ENCODE peak calls at places on chromosomes 11 and 22, in four cellular contexts. One of them, this sample, is unnamed.

GRCh38 chr11:7060828-7061227 is 28.0 kb upstream of the RBMXL2 start:
- DNase-seq in GM12891: no peak
- DNase-seq in GM12878: no peak
- DNase-seq in K562: no peak
- DNase-seq in this sample: no peak

GRCh38 chr22:42720263-42721044 is at the start of gene A4GALT:
- DNase-seq in GM12891: no peak
- DNase-seq in GM12878: no peak
- DNase-seq in K562: no peak
- DNase-seq in this sample: no peak

GRCh38 chr11:36583667-36584066 is 10.6 kb upstream of the IFTAP start:
- DNase-seq in GM12891: no peak
- DNase-seq in GM12878: no peak
- DNase-seq in K562: no peak
- DNase-seq in this sample: no peak

GRCh38 chr22:44645531-44645930 is 56.5 kb upstream of the PRR5 start:
- DNase-seq in GM12891: no peak
- DNase-seq in GM12878: no peak
- DNase-seq in K562: no peak
- DNase-seq in this sample: no peak

GRCh38 chr11:122264121-122264520 is 148.1 kb upstream of the BLID start:
- DNase-seq in GM12891: no peak
- DNase-seq in GM12878: no peak
- DNase-seq in K562: no peak
- DNase-seq in this sample: no peak

GRCh38 chr11:87022254-87022653 is 15.5 kb upstream of the TMEM135 start:
- DNase-seq in GM12891: no peak
- DNase-seq in GM12878: no peak
- DNase-seq in K562: no peak
- DNase-seq in this sample: no peak

GRCh38 chr11:113618360-113618759 is 87.7 kb downstream of the TMPRSS5 start:
- DNase-seq in GM12891: no peak
- DNase-seq in GM12878: no peak
- DNase-seq in K562: no peak
- DNase-seq in this sample: no peak

GRCh38 chr11:31240340-31240904 is 129.1 kb downstream of the DCDC1 start:
- DNase-seq in GM12891: no peak
- DNase-seq in GM12878: no peak
- DNase-seq in K562: peak
- DNase-seq in this sample: peak

GRCh38 chr22:44407404-44408226 is 90.4 kb downstream of the RTL6 start:
- DNase-seq in GM12891: no peak
- DNase-seq in GM12878: no peak
- DNase-seq in K562: no peak
- DNase-seq in this sample: no peak

GRCh38 chr11:57567210-57567511 is 311 bp downstream of the UBE2L6 start:
- DNase-seq in GM12891: no peak
- DNase-seq in GM12878: no peak
- DNase-seq in K562: no peak
- DNase-seq in this sample: no peak

GRCh38 chr22:49064836-49065235 is 762.8 kb downstream of the BRD1 start:
- DNase-seq in GM12891: no peak
- DNase-seq in GM12878: no peak
- DNase-seq in K562: no peak
- DNase-seq in this sample: no peak

GRCh38 chr11:130381317-130381716 is 47.1 kb downstream of the ADAMTS8 start:
- DNase-seq in GM12891: no peak
- DNase-seq in GM12878: no peak
- DNase-seq in K562: peak
- DNase-seq in this sample: no peak

GRCh38 chr11:18459634-18460033 is 4.0 kb downstream of the LDHAL6A start:
- DNase-seq in GM12891: no peak
- DNase-seq in GM12878: no peak
- DNase-seq in K562: no peak
- DNase-seq in this sample: no peak

GRCh38 chr22:22032906-22033802 is 50.6 kb upstream of the TOP3B start:
- DNase-seq in GM12891: no peak
- DNase-seq in GM12878: no peak
- DNase-seq in K562: peak
- DNase-seq in this sample: no peak

GRCh38 chr22:42064629-42065028 is 6.0 kb downstream of the NAGA start:
- DNase-seq in GM12891: no peak
- DNase-seq in GM12878: no peak
- DNase-seq in K562: no peak
- DNase-seq in this sample: no peak

GRCh38 chr11:66987158-66987620 is 12.1 kb downstream of the C11orf86 start:
- DNase-seq in GM12891: no peak
- DNase-seq in GM12878: no peak
- DNase-seq in K562: no peak
- DNase-seq in this sample: no peak

GRCh38 chr22:20239063-20239950 is 28.8 kb downstream of the RTN4R start:
- DNase-seq in GM12891: no peak
- DNase-seq in GM12878: no peak
- DNase-seq in K562: peak
- DNase-seq in this sample: no peak

GRCh38 chr11:2309251-2310072 is 7.6 kb downstream of the TSPAN32 start:
- DNase-seq in GM12891: no peak
- DNase-seq in GM12878: no peak
- DNase-seq in K562: no peak
- DNase-seq in this sample: no peak
- TF ChIP-seq SPI1 in GM12891: no peak
- TF ChIP-seq SPI1 in GM12878: no peak
- TF ChIP-seq SPI1 in K562: no peak
- TF ChIP-seq SPI1 in this sample: no peak

DNA sequence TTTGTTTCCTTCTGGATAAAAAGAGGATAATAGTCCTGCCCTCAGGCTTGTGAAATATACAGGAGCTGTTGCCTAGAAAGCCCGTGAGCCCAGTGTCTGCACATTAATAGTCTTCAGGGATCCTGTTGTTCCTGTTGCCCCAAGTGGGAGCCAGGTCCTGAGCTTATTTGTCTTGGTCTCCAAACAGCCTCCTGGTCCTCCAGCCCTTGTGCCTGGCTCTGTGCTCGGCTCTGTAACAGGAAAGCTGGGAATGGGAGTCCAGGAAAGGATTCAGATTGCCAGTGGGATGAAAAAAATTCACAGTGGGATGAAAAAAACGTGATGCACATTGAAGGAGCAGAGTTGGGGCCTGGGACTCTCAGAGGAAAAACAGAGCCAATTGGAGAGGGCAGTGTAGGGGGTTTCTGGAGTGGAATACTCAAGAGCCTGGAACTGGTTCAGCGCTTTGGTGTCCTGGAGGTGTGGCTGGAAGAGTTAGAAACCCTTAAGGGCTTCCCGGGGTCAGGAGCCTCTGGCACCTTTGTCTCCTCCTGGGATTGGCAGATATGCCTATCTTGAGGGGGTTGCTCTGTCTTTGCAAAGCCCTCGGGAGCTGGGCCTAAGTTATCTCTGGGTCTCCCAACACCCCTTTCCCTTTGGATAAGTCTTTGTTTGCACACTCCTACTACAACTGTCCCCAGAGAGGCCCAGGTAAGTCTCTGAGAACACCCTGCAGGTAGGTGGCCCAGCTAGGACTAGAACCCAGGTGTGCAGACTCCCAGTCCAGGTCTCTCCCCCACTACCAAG is 2.3 kb upstream of the INPPL1 start:
- DNase-seq in GM12891: no peak
- DNase-seq in GM12878: no peak
- DNase-seq in K562: peak
- DNase-seq in this sample: no peak
- TF ChIP-seq SPI1 in GM12891: no peak
- TF ChIP-seq SPI1 in GM12878: no peak
- TF ChIP-seq SPI1 in K562: no peak
- TF ChIP-seq SPI1 in this sample: no peak

GRCh38 chr11:94731921-94732601 is 36.1 kb upstream of the AMOTL1 start:
- DNase-seq in GM12891: no peak
- DNase-seq in GM12878: no peak
- DNase-seq in K562: peak
- DNase-seq in this sample: no peak

GRCh38 chr11:94734563-94735275 is 33.4 kb upstream of the AMOTL1 start:
- DNase-seq in GM12891: no peak
- DNase-seq in GM12878: no peak
- DNase-seq in K562: peak
- DNase-seq in this sample: no peak

GRCh38 chr11:94735907-94736306 is 32.2 kb upstream of the AMOTL1 start:
- DNase-seq in GM12891: no peak
- DNase-seq in GM12878: no peak
- DNase-seq in K562: no peak
- DNase-seq in this sample: no peak

GRCh38 chr11:94730153-94730552 is 38.0 kb upstream of the AMOTL1 start:
- DNase-seq in GM12891: no peak
- DNase-seq in GM12878: no peak
- DNase-seq in K562: no peak
- DNase-seq in this sample: no peak

GRCh38 chr11:94732617-94733292 is 35.4 kb upstream of the AMOTL1 start:
- DNase-seq in GM12891: no peak
- DNase-seq in GM12878: no peak
- DNase-seq in K562: peak
- DNase-seq in this sample: no peak
- TF ChIP-seq SPI1 in GM12891: no peak
- TF ChIP-seq SPI1 in GM12878: no peak
- TF ChIP-seq SPI1 in K562: no peak
- TF ChIP-seq SPI1 in this sample: no peak

GRCh38 chr11:119416606-119417580 is 6.1 kb downstream of the THY1 start:
- DNase-seq in GM12891: no peak
- DNase-seq in GM12878: no peak
- DNase-seq in K562: no peak
- DNase-seq in this sample: no peak
- TF ChIP-seq SPI1 in GM12891: no peak
- TF ChIP-seq SPI1 in GM12878: no peak
- TF ChIP-seq SPI1 in K562: no peak
- TF ChIP-seq SPI1 in this sample: no peak

GRCh38 chr11:44516688-44517301 is 48.7 kb upstream of the CD82 start:
- DNase-seq in GM12891: no peak
- DNase-seq in GM12878: no peak
- DNase-seq in K562: no peak
- DNase-seq in this sample: no peak

GRCh38 chr11:44519989-44520737 is 45.3 kb upstream of the CD82 start:
- DNase-seq in GM12891: no peak
- DNase-seq in GM12878: no peak
- DNase-seq in K562: no peak
- DNase-seq in this sample: no peak

GRCh38 chr11:44521148-44521547 is 44.3 kb upstream of the CD82 start:
- DNase-seq in GM12891: no peak
- DNase-seq in GM12878: no peak
- DNase-seq in K562: no peak
- DNase-seq in this sample: no peak

GRCh38 chr11:44517541-44517940 is 47.9 kb upstream of the CD82 start:
- DNase-seq in GM12891: no peak
- DNase-seq in GM12878: no peak
- DNase-seq in K562: no peak
- DNase-seq in this sample: no peak

GRCh38 chr11:44518968-44519550 is 46.4 kb upstream of the CD82 start:
- DNase-seq in GM12891: no peak
- DNase-seq in GM12878: no peak
- DNase-seq in K562: no peak
- DNase-seq in this sample: no peak
- TF ChIP-seq SPI1 in GM12891: peak
- TF ChIP-seq SPI1 in GM12878: peak
- TF ChIP-seq SPI1 in K562: no peak
- TF ChIP-seq SPI1 in this sample: no peak

GRCh38 chr22:31923761-31924160 is 20.6 kb upstream of the YWHAH start:
- DNase-seq in GM12891: no peak
- DNase-seq in GM12878: no peak
- DNase-seq in K562: no peak
- DNase-seq in this sample: no peak

GRCh38 chr22:31925056-31925455 is 19.3 kb upstream of the YWHAH start:
- DNase-seq in GM12891: no peak
- DNase-seq in GM12878: no peak
- DNase-seq in K562: no peak
- DNase-seq in this sample: no peak

GRCh38 chr22:31921106-31921505 is 23.2 kb upstream of the YWHAH start:
- DNase-seq in GM12891: no peak
- DNase-seq in GM12878: no peak
- DNase-seq in K562: no peak
- DNase-seq in this sample: peak

GRCh38 chr22:31922593-31922992 is 21.7 kb upstream of the YWHAH start:
- DNase-seq in GM12891: no peak
- DNase-seq in GM12878: no peak
- DNase-seq in K562: no peak
- DNase-seq in this sample: no peak

DNA sequence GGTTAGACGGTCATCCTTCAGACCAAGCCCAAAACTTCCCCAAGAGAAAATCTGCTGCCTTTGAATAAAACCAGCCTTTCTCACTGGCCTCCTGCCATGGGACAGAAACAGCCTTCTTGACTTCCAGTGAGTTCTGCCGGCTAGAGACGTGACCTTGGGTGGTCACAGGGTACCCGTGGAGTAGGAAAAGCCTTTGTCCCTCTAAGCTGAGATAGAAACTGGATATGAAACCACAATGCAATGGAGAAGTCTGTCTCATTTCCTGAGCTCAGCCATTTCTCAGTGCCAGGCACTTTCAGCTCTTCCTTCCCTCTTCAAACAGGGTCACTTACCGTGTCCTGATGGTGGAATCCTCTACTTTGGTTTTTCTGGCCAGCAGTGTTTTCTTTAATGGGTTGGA is 21.2 kb upstream of the YWHAH start:
- DNase-seq in GM12891: no peak
- DNase-seq in GM12878: no peak
- DNase-seq in K562: no peak
- DNase-seq in this sample: peak
- TF ChIP-seq SPI1 in GM12891: peak
- TF ChIP-seq SPI1 in GM12878: no peak
- TF ChIP-seq SPI1 in K562: no peak
- TF ChIP-seq SPI1 in this sample: no peak

GRCh38 chr11:61067782-61068181 is 34.5 kb upstream of the CD5 start:
- DNase-seq in GM12891: no peak
- DNase-seq in GM12878: no peak
- DNase-seq in K562: no peak
- DNase-seq in this sample: no peak

GRCh38 chr11:61068581-61068980 is 33.7 kb upstream of the CD5 start:
- DNase-seq in GM12891: no peak
- DNase-seq in GM12878: no peak
- DNase-seq in K562: no peak
- DNase-seq in this sample: no peak

GRCh38 chr11:61069427-61069826 is 32.9 kb upstream of the CD5 start:
- DNase-seq in GM12891: no peak
- DNase-seq in GM12878: no peak
- DNase-seq in K562: no peak
- DNase-seq in this sample: no peak

GRCh38 chr11:61065955-61066638 is 36.2 kb upstream of the CD5 start:
- DNase-seq in GM12891: no peak
- DNase-seq in GM12878: no peak
- DNase-seq in K562: no peak
- DNase-seq in this sample: no peak

DNA sequence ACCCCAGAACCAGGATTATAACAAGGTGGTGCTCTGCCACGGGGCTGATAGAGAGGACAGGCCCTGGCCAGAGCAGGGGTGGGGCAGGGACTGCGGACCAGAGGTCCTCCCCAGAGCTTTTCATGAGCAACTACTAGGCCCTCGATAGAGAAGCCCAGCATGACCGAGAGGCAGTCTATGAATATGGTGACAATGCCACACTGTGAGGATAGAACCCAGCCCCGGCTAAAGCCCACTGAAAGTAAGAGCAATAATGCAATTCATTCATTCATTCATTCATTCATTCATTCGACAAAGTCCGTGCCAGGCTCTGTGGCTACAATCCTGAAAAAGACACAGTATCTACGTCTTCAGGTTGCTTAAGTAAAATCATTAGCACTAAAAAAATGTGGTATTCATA is 35.6 kb upstream of the CD5 start:
- DNase-seq in GM12891: no peak
- DNase-seq in GM12878: no peak
- DNase-seq in K562: no peak
- DNase-seq in this sample: no peak
- TF ChIP-seq SPI1 in GM12891: no peak
- TF ChIP-seq SPI1 in GM12878: no peak
- TF ChIP-seq SPI1 in K562: no peak
- TF ChIP-seq SPI1 in this sample: no peak